ENCODE peak calls at places on chromosomes 2 and 18, in ten cellular contexts. Z, W, B, K, N, O, E, R, I and L are unnamed samples.

GRCh38 chr18:2337552-2338141 is 233.7 kb downstream of the METTL4 start:
- DNase-seq in Z (no peak), W (no peak), B (peak), K (no peak), N (no peak), O (no peak), E (no peak), R (no peak), I (no peak), L (no peak)

GRCh38 chr18:55136864-55137263 is 177.6 kb upstream of the CCDC68 start:
- DNase-seq in Z (no peak), W (no peak), B (no peak), K (no peak), N (no peak), O (no peak), E (no peak), R (no peak), I (no peak), L (no peak)

GRCh38 chr2:69565431-69565839 is 78.1 kb downstream of the AAK1 start:
- DNase-seq in Z (no peak), W (no peak), B (peak), K (peak), N (peak), O (peak), E (peak), R (peak), I (peak), L (peak)

GRCh38 chr2:88227446-88227845 is 57.3 kb downstream of the THNSL2 start:
- DNase-seq in Z (no peak), W (no peak), B (no peak), K (no peak), N (no peak), O (no peak), E (no peak), R (no peak), I (no peak), L (no peak)

GRCh38 chr2:218806346-218806978 is 24.5 kb downstream of the CYP27A1 start:
- DNase-seq in Z (no peak), W (no peak), B (no peak), K (no peak), N (no peak), O (no peak), E (peak), R (no peak), I (no peak), L (no peak)

GRCh38 chr18:55405655-55406373 is 182.2 kb downstream of the TCF4 start:
- DNase-seq in Z (peak), W (no peak), B (no peak), K (peak), N (no peak), O (no peak), E (peak), R (no peak), I (peak), L (peak)

GRCh38 chr2:234708091-234708683 is 211.3 kb upstream of the ARL4C start:
- DNase-seq in Z (no peak), W (no peak), B (no peak), K (no peak), N (no peak), O (no peak), E (peak), R (no peak), I (no peak), L (no peak)

GRCh38 chr2:120472891-120473309 is 127.0 kb downstream of the INHBB start:
- DNase-seq in Z (no peak), W (no peak), B (no peak), K (no peak), N (no peak), O (no peak), E (no peak), R (no peak), I (no peak), L (no peak)

GRCh38 chr18:24831871-24832665 is 371.6 kb downstream of the HRH4 start:
- DNase-seq in Z (no peak), W (no peak), B (no peak), K (no peak), N (no peak), O (peak), E (no peak), R (no peak), I (no peak), L (no peak)

GRCh38 chr18:3584266-3584665 is 134.3 kb downstream of the TGIF1 start:
- DNase-seq in Z (no peak), W (no peak), B (no peak), K (no peak), N (no peak), O (no peak), E (no peak), R (no peak), I (no peak), L (no peak)

GRCh38 chr2:66508358-66509071 is 73.6 kb downstream of the MEIS1 start:
- DNase-seq in Z (no peak), W (no peak), B (no peak), K (no peak), N (no peak), O (no peak), E (no peak), R (no peak), I (no peak), L (no peak)

GRCh38 chr2:168155036-168155435 is 92.4 kb downstream of the STK39 start:
- DNase-seq in Z (no peak), W (no peak), B (no peak), K (no peak), N (no peak), O (no peak), E (no peak), R (no peak), I (no peak), L (no peak)

GRCh38 chr2:165469417-165469816 is at the start of gene CSRNP3:
- DNase-seq in Z (peak), W (no peak), B (no peak), K (peak), N (no peak), O (peak), E (no peak), R (no peak), I (peak), L (peak)

GRCh38 chr2:190781604-190782198 is 98.9 kb upstream of the GLS start:
- DNase-seq in Z (no peak), W (no peak), B (peak), K (peak), N (no peak), O (no peak), E (peak), R (no peak), I (peak), L (peak)

GRCh38 chr2:202018950-202019349 is 14.7 kb upstream of the FZD7 start:
- DNase-seq in Z (no peak), W (no peak), B (no peak), K (no peak), N (no peak), O (no peak), E (no peak), R (no peak), I (no peak), L (no peak)